ENCODE peak calls at places on chromosomes 4 and X, in five cellular contexts. E is MG63, C is left kidney, H is EH, O is caudate nucleus. G is an unnamed sample.

GRCh38 chr4:144343143-144343755 is 202.7 kb upstream of the GYPA start:
- DNase-seq in E (no peak), C (no peak), H (peak; percentile 18), O (no peak), G (no peak)

GRCh38 chr4:107721436-107722090 is 1.5 kb upstream of the PAPSS1 start:
- DNase-seq in E (no peak), C (peak; percentile 33), H (no peak), O (no peak), G (no peak)

GRCh38 chrX:153771686-153772607 is 7.9 kb downstream of the PLXNB3 start:
- DNase-seq in E (no peak), C (no peak), H (no peak), O (no peak), G (no peak)

GRCh38 chr4:30721353-30722091 is 1.4 kb downstream of the PCDH7 start:
- DNase-seq in E (no peak), C (peak; percentile 75), H (peak; percentile 26), O (peak; percentile 59), G (peak; percentile 41)

GRCh38 chr4:28469886-28470285 is 1609.2 kb downstream of the STIM2 start:
- DNase-seq in E (no peak), C (no peak), H (peak; percentile 48), O (no peak), G (no peak)

GRCh38 chr4:40305329-40306193 is 29.6 kb upstream of the CHRNA9 start:
- DNase-seq in E (no peak), C (no peak), H (no peak), O (no peak), G (no peak)

GRCh38 chrX:24494544-24495113 is 29.5 kb downstream of the PDK3 start:
- DNase-seq in E (peak; percentile 48), C (peak; percentile 44), H (peak; percentile 78), O (no peak), G (no peak)

GRCh38 chr4:160319221-160319867 is 1216.5 kb downstream of the RAPGEF2 start:
- DNase-seq in E (peak; percentile 60), C (peak; percentile 7), H (no peak), O (no peak), G (no peak)

GRCh38 chrX:120749141-120749846 is 119.4 kb upstream of the C1GALT1C1 start:
- DNase-seq in E (no peak), C (peak; percentile 71), H (peak; percentile 80), O (no peak), G (no peak)

GRCh38 chr4:22435652-22436051 is 80.2 kb downstream of the ADGRA3 start:
- DNase-seq in E (no peak), C (no peak), H (no peak), O (no peak), G (no peak)

GRCh38 chr4:168634276-168634802 is 137.5 kb downstream of the PALLD start:
- DNase-seq in E (peak; percentile 86), C (peak; percentile 90), H (peak; percentile 99), O (no peak), G (no peak)

GRCh38 chr4:25861422-25861926 is 1.3 kb downstream of the SEL1L3 start:
- DNase-seq in E (no peak), C (no peak), H (peak; percentile 58), O (no peak), G (no peak)

GRCh38 chr4:162115323-162115722 is 48.5 kb downstream of the FSTL5 start:
- DNase-seq in E (no peak), C (no peak), H (no peak), O (no peak), G (no peak)

GRCh38 chr4:42391356-42391675 is 6.0 kb upstream of the SHISA3 start:
- DNase-seq in E (no peak), C (peak; percentile 64), H (no peak), O (no peak), G (no peak)

GRCh38 chrX:149060921-149061320 is 444.2 kb downstream of the IDS start:
- DNase-seq in E (peak; percentile 36), C (no peak), H (no peak), O (no peak), G (no peak)

GRCh38 chrX:53332204-53332603 is 50.8 kb upstream of the IQSEC2 start:
- DNase-seq in E (no peak), C (no peak), H (no peak), O (no peak), G (peak; percentile 6)

GRCh38 chr4:100826808-100827548 is 309.2 kb upstream of the EMCN start:
- DNase-seq in E (no peak), C (no peak), H (no peak), O (peak; percentile 49), G (no peak)

GRCh38 chrX:45344597-45344996 is 143.9 kb upstream of the DIPK2B start:
- DNase-seq in E (peak; percentile 74), C (no peak), H (peak; percentile 91), O (no peak), G (no peak)

GRCh38 chr4:173399016-173399415 is at the start of gene SCRG1:
- DNase-seq in E (no peak), C (peak; percentile 18), H (no peak), O (peak; percentile 24), G (peak; percentile 10)

GRCh38 chr4:105236202-105236916 is 89.7 kb downstream of the TET2 start:
- DNase-seq in E (no peak), C (no peak), H (no peak), O (no peak), G (no peak)

GRCh38 chr4:140049924-140050681 is 103.9 kb downstream of the MAML3 start:
- DNase-seq in E (no peak), C (peak; percentile 83), H (peak; percentile 26), O (no peak), G (no peak)

GRCh38 chr4:111014537-111014936 is 391.7 kb upstream of the PITX2 start:
- DNase-seq in E (no peak), C (no peak), H (no peak), O (no peak), G (no peak)

GRCh38 chr4:88857588-88857987 is 160.0 kb upstream of the NAP1L5 start:
- DNase-seq in E (no peak), C (no peak), H (peak; percentile 53), O (no peak), G (no peak)

GRCh38 chrX:139932077-139932900 is 564 bp downstream of the ATP11C start:
- DNase-seq in E (peak; percentile 53), C (peak; percentile 85), H (peak; percentile 58), O (peak; percentile 42), G (no peak)

GRCh38 chr4:26861434-26862186 is 969 bp downstream of the STIM2 start:
- DNase-seq in E (peak; percentile 58), C (peak; percentile 90), H (peak; percentile 76), O (peak; percentile 68), G (no peak)

GRCh38 chr4:53764761-53765490 is 173.6 kb upstream of the LNX1 start:
- DNase-seq in E (no peak), C (peak; percentile 32), H (peak; percentile 33), O (no peak), G (no peak)

GRCh38 chr4:69576251-69576877 is 63.1 kb downstream of the UGT2A2 start:
- DNase-seq in E (no peak), C (no peak), H (no peak), O (no peak), G (no peak)

GRCh38 chr4:47373729-47374128 is 89.8 kb downstream of the COMMD8 start:
- DNase-seq in E (no peak), C (no peak), H (no peak), O (no peak), G (no peak)

GRCh38 chr4:182724414-182724813 is 192.8 kb downstream of the DCTD start:
- DNase-seq in E (no peak), C (no peak), H (peak; percentile 74), O (no peak), G (no peak)

GRCh38 chr4:76570141-76570989 is 135.3 kb downstream of the SHROOM3 start:
- DNase-seq in E (peak; percentile 38), C (peak; percentile 93), H (peak; percentile 81), O (no peak), G (no peak)

GRCh38 chrX:136585960-136586359 is 53.9 kb downstream of the VGLL1 start:
- DNase-seq in E (no peak), C (no peak), H (no peak), O (no peak), G (no peak)

GRCh38 chr4:137722910-137723309 is 190.6 kb upstream of the PCDH18 start:
- DNase-seq in E (no peak), C (no peak), H (no peak), O (no peak), G (no peak)

GRCh38 chrX:69503228-69503834 is 795 bp upstream of the NALF2 start:
- DNase-seq in E (no peak), C (no peak), H (no peak), O (peak; percentile 27), G (no peak)